ENCODE peak calls at places on chromosomes 13 and 19, in eight cellular contexts. F is ascending aorta; K is tibial artery; T is pancreas; X is HFFc6; J is CD4-positive, alpha-beta T cell; H is epithelial cell of proximal tubule; Y is lower leg skin. A is an unnamed sample.

GRCh38 chr19:41706741-41707501 is 1.5 kb upstream of the CEACAM5 start:
- DNase-seq in F (no peak), K (no peak), T (peak), X (peak), J (peak), H (no peak), Y (no peak), A (peak)

GRCh38 chr19:42316223-42317211 is 3.4 kb downstream of the TMEM145 start:
- DNase-seq in F (no peak), K (no peak), T (no peak), X (peak), J (no peak), H (no peak), Y (no peak), A (peak)

GRCh38 chr13:36919833-36920611 is at the start of gene SMAD9:
- DNase-seq in F (no peak), K (peak), T (peak), X (peak), J (no peak), H (no peak), Y (peak), A (peak)

GRCh38 chr13:48562296-48563066 is 29.6 kb upstream of the RCBTB2 start:
- DNase-seq in F (no peak), K (no peak), T (no peak), X (no peak), J (peak), H (no peak), Y (no peak), A (peak)

GRCh38 chr19:2096543-2097329 is at the start of gene IZUMO4:
- DNase-seq in F (peak), K (peak), T (peak), X (peak), J (peak), H (no peak), Y (peak), A (peak)

GRCh38 chr13:28415994-28416411 is 78.9 kb downstream of the FLT1 start:
- DNase-seq in F (no peak), K (no peak), T (no peak), X (no peak), J (no peak), H (no peak), Y (no peak), A (no peak)

GRCh38 chr13:43785681-43786471 is 896 bp downstream of the ENOX1 start:
- DNase-seq in F (no peak), K (peak), T (peak), X (peak), J (no peak), H (no peak), Y (peak), A (peak)

GRCh38 chr13:110499621-110500281 is 61.8 kb downstream of the RAB20 start:
- DNase-seq in F (no peak), K (no peak), T (no peak), X (peak), J (no peak), H (no peak), Y (no peak), A (no peak)

GRCh38 chr13:29746167-29746677 is 104.2 kb downstream of the UBL3 start:
- DNase-seq in F (no peak), K (no peak), T (no peak), X (no peak), J (no peak), H (no peak), Y (no peak), A (no peak)

GRCh38 chr19:39053276-39054090 is 21.1 kb upstream of the FBXO27 start:
- DNase-seq in F (no peak), K (no peak), T (no peak), X (no peak), J (no peak), H (no peak), Y (no peak), A (peak)

GRCh38 chr19:4199699-4200293 is 17.3 kb downstream of the ANKRD24 start:
- DNase-seq in F (no peak), K (no peak), T (no peak), X (no peak), J (no peak), H (no peak), Y (no peak), A (no peak)

GRCh38 chr13:27481766-27482165 is 31.4 kb upstream of the MTIF3 start:
- DNase-seq in F (no peak), K (no peak), T (peak), X (no peak), J (no peak), H (no peak), Y (no peak), A (peak)

GRCh38 chr13:75841905-75842304 is 205.8 kb downstream of the LMO7 start:
- DNase-seq in F (no peak), K (no peak), T (no peak), X (no peak), J (no peak), H (no peak), Y (no peak), A (no peak)

GRCh38 chr19:291561-292280 is 518 bp upstream of the PLPP2 start:
- DNase-seq in F (no peak), K (no peak), T (peak), X (no peak), J (no peak), H (no peak), Y (no peak), A (no peak)

GRCh38 chr19:1510442-1510806 is 2.4 kb downstream of the ADAMTSL5 start:
- DNase-seq in F (no peak), K (no peak), T (no peak), X (no peak), J (no peak), H (no peak), Y (no peak), A (no peak)

GRCh38 chr13:72567566-72567965 is 159.9 kb downstream of the MZT1 start:
- DNase-seq in F (no peak), K (no peak), T (no peak), X (no peak), J (no peak), H (no peak), Y (no peak), A (no peak)

GRCh38 chr19:56120371-56121179 is 520 bp downstream of the ZNF787 start:
- DNase-seq in F (peak), K (peak), T (peak), X (peak), J (peak), H (no peak), Y (peak), A (peak)
- TF ChIP-seq CTCF in F (no peak), K (no peak), T (no peak), X (peak), J (peak), H (no peak), Y (no peak), A (peak)

GRCh38 chr19:12294308-12295158 is at the start of gene ZNF44:
- DNase-seq in F (peak), K (peak), T (peak), X (peak), J (peak), H (peak), Y (peak), A (peak)
- TF ChIP-seq CTCF in F (no peak), K (no peak), T (no peak), X (no peak), J (no peak), H (no peak), Y (no peak), A (no peak)

GRCh38 chr19:32257326-32258073 is 87.9 kb upstream of the ZNF507 start:
- DNase-seq in F (no peak), K (no peak), T (no peak), X (no peak), J (no peak), H (no peak), Y (no peak), A (peak)
- TF ChIP-seq CTCF in F (no peak), K (no peak), T (no peak), X (no peak), J (no peak), H (no peak), Y (no peak), A (no peak)

GRCh38 chr13:69579351-69579750 is 528.3 kb upstream of the ATXN8OS start:
- DNase-seq in F (no peak), K (no peak), T (no peak), X (no peak), J (no peak), H (no peak), Y (no peak), A (no peak)
- TF ChIP-seq CTCF in F (no peak), K (no peak), T (no peak), X (no peak), J (no peak), H (peak), Y (no peak), A (no peak)

GRCh38 chr19:45882652-45883585 is 3.0 kb downstream of the IRF2BP1 start:
- DNase-seq in F (no peak), K (peak), T (peak), X (peak), J (peak), H (no peak), Y (peak), A (peak)
- TF ChIP-seq CTCF in F (peak), K (peak), T (peak), X (peak), J (peak), H (peak), Y (no peak), A (peak)

A was measured in upper lobe of left lung.